ENCODE peak calls at places on chromosomes 4 and X, in seven cellular contexts. O is bronchial epithelial cell; Z is H4; R is activated CD4-positive, alpha-beta T cell treated with anti-CD3 and anti-CD28 coated beads, Interleukin-2, amount 50 U/mL, for 4 hours; P is GM12891; U is effector CD4-positive, alpha-beta T cell; B is keratinocyte. A is an unnamed sample.

GRCh38 chr4:37244583-37245390 is at the start of gene NWD2:
- DNase-seq in Z (no peak), B (no peak), R (no peak), P (peak; percentile 11), U (no peak), O (no peak), A (no peak)

GRCh38 chr4:18440527-18441215 is 419.1 kb upstream of the LCORL start:
- DNase-seq in O (no peak), P (no peak), Z (no peak), B (no peak), R (no peak), U (no peak), A (no peak)

GRCh38 chrX:129593137-129593536 is 53.1 kb downstream of the OCRL start:
- DNase-seq in P (no peak), U (no peak), R (no peak), O (peak; percentile 45), Z (peak; percentile 44), B (no peak), A (no peak)

GRCh38 chrX:154596290-154596929 is 11.5 kb downstream of the CTAG1A start:
- DNase-seq in R (no peak), Z (peak; percentile 79), B (peak; percentile 85), U (no peak), O (peak; percentile 76), P (no peak), A (no peak)

GRCh38 chr4:185738851-185739250 is 73.1 kb downstream of the SORBS2 start:
- DNase-seq in B (no peak), R (no peak), O (no peak), U (no peak), Z (no peak), P (no peak), A (no peak)

GRCh38 chr4:54525602-54526001 is 132.2 kb upstream of the KIT start:
- DNase-seq in P (no peak), U (no peak), Z (peak; percentile 67), O (peak; percentile 53), B (peak; percentile 62), R (no peak), A (peak; percentile 42)

GRCh38 chr4:113446019-113446418 is 315.5 kb downstream of the CAMK2D start:
- DNase-seq in R (peak; percentile 27), B (peak; percentile 78), U (no peak), Z (no peak), P (no peak), O (peak; percentile 99), A (no peak)

GRCh38 chr4:75018811-75019210 is 85.9 kb downstream of the PARM1 start:
- DNase-seq in R (no peak), Z (no peak), U (no peak), B (no peak), O (no peak), P (no peak), A (no peak)

GRCh38 chrX:133921764-133922389 is 63.5 kb downstream of the GPC3 start:
- DNase-seq in P (no peak), B (no peak), U (no peak), R (no peak), O (peak; percentile 18), Z (peak; percentile 33), A (no peak)

GRCh38 chr4:31349907-31350306 is 629.7 kb downstream of the PCDH7 start:
- DNase-seq in P (no peak), Z (no peak), B (no peak), O (no peak), U (no peak), R (no peak), A (no peak)

GRCh38 chrX:10904220-10904619 is 206.9 kb upstream of the HCCS start:
- DNase-seq in Z (no peak), B (no peak), O (peak; percentile 4), P (no peak), R (no peak), U (no peak), A (no peak)

GRCh38 chr4:17762705-17763104 is 18.7 kb downstream of the FAM184B start:
- DNase-seq in R (no peak), O (peak; percentile 67), P (no peak), Z (peak; percentile 40), B (no peak), U (no peak), A (no peak)

GRCh38 chr4:134145369-134145768 is 56.2 kb downstream of the PABPC4L start:
- DNase-seq in O (no peak), P (no peak), U (no peak), B (no peak), Z (no peak), R (no peak), A (no peak)

GRCh38 chr4:74133786-74134499 is 24.0 kb upstream of the MTHFD2L start:
- DNase-seq in O (peak; percentile 77), B (peak; percentile 55), Z (peak; percentile 89), U (peak; percentile 3), P (no peak), R (peak; percentile 5), A (no peak)

GRCh38 chr4:125432078-125432477 is 117.3 kb downstream of the FAT4 start:
- DNase-seq in Z (no peak), P (no peak), B (no peak), R (no peak), O (no peak), U (no peak), A (no peak)

GRCh38 chr4:40998680-40999358 is 215.5 kb downstream of the APBB2 start:
- DNase-seq in B (peak; percentile 48), U (no peak), P (no peak), Z (peak; percentile 89), O (peak; percentile 94), R (no peak), A (no peak)

GRCh38 chrX:111869639-111870034 is 6.3 kb upstream of the TRPC5OS start:
- DNase-seq in P (no peak), Z (peak; percentile 77), B (no peak), U (no peak), O (peak; percentile 37), R (no peak), A (no peak)

A was measured in esophagus muscularis mucosa.